ENCODE peak calls at places on chromosomes 11 and 22, in eight cellular contexts. M is adrenal gland; B is mammary epithelial cell; I is Peyer's patch; Q is fibroblast of mammary gland; X is CD4-positive, CD25-positive, alpha-beta regulatory T cell; U is dorsolateral prefrontal cortex; W is GM06990. A is an unnamed sample.

GRCh38 chr22:43038325-43038724 is 23.4 kb upstream of the PACSIN2 start:
- DNase-seq in M (no peak), B (no peak), I (no peak), Q (peak; percentile 61), X (no peak), U (peak; percentile 37), W (no peak), A (no peak)

GRCh38 chr11:33732176-33732575 is 4.0 kb downstream of the CD59 start:
- DNase-seq in M (no peak), B (no peak), I (no peak), Q (no peak), X (no peak), U (no peak), W (no peak), A (no peak)

GRCh38 chr11:122721964-122722266 is 66.4 kb downstream of the UBASH3B start:
- DNase-seq in M (no peak), B (peak; percentile 83), I (no peak), Q (peak; percentile 93), X (no peak), U (no peak), W (no peak), A (peak; percentile 32)

GRCh38 chr11:77073328-77074001 is 6.7 kb downstream of the CAPN5 start:
- DNase-seq in M (peak; percentile 96), B (peak; percentile 66), I (peak; percentile 94), Q (peak; percentile 96), X (no peak), U (peak; percentile 64), W (no peak), A (no peak)

GRCh38 chr11:41789376-41789775 is 329.9 kb upstream of the LRRC4C start:
- DNase-seq in M (no peak), B (peak; percentile 32), I (no peak), Q (no peak), X (no peak), U (no peak), W (no peak), A (no peak)

GRCh38 chr11:33742249-33742851 is 6.1 kb upstream of the CD59 start:
- DNase-seq in M (no peak), B (no peak), I (no peak), Q (peak; percentile 55), X (no peak), U (no peak), W (no peak), A (no peak)

GRCh38 chr22:29635734-29636357 is 32.4 kb downstream of the NF2 start:
- DNase-seq in M (peak; percentile 13), B (peak; percentile 39), I (no peak), Q (peak; percentile 71), X (no peak), U (no peak), W (no peak), A (no peak)

GRCh38 chr11:65148657-65149056 is 14.3 kb upstream of the SYVN1 start:
- DNase-seq in M (no peak), B (no peak), I (no peak), Q (no peak), X (no peak), U (no peak), W (no peak), A (no peak)

GRCh38 chr11:11915625-11916024 is 73.9 kb downstream of the USP47 start:
- DNase-seq in M (no peak), B (no peak), I (no peak), Q (no peak), X (no peak), U (no peak), W (no peak), A (no peak)

GRCh38 chr11:95762513-95762912 is 27.1 kb downstream of the FAM76B start:
- DNase-seq in M (no peak), B (no peak), I (no peak), Q (no peak), X (no peak), U (no peak), W (no peak), A (no peak)

GRCh38 chr11:112381578-112381977 is 120.9 kb upstream of the PLET1 start:
- DNase-seq in M (no peak), B (no peak), I (no peak), Q (no peak), X (no peak), U (no peak), W (no peak), A (no peak)

GRCh38 chr11:96097844-96098421 is 174.0 kb upstream of the MTMR2 start:
- DNase-seq in M (no peak), B (peak; percentile 48), I (peak; percentile 65), Q (peak; percentile 36), X (no peak), U (no peak), W (no peak), A (no peak)

GRCh38 chr11:8962827-8963226 is 1.4 kb downstream of the TMEM9B start:
- DNase-seq in M (no peak), B (no peak), I (no peak), Q (no peak), X (no peak), U (no peak), W (no peak), A (no peak)
- H3K4me3 ChIP-seq in M (no peak overlapping the region), B (no peak overlapping the region), I (no peak overlapping the region), Q (no peak overlapping the region), X (peak overlapping the region; percentile 78), U (peak overlapping the region; percentile 78), W (peak overlapping the region; percentile 92), A (peak overlapping the region; percentile 96)

GRCh38 chr11:44958165-44958564 is 7.5 kb upstream of the TP53I11 start:
- DNase-seq in M (no peak), B (no peak), I (peak; percentile 83), Q (no peak), X (no peak), U (no peak), W (no peak), A (no peak)

GRCh38 chr11:44954051-44954906 is 3.6 kb upstream of the TP53I11 start:
- DNase-seq in M (no peak), B (no peak), I (no peak), Q (no peak), X (no peak), U (no peak), W (no peak), A (no peak)

GRCh38 chr11:44959064-44959463 is 8.4 kb upstream of the TP53I11 start:
- DNase-seq in M (no peak), B (no peak), I (no peak), Q (no peak), X (no peak), U (no peak), W (no peak), A (no peak)

GRCh38 chr11:44955019-44955738 is 4.5 kb upstream of the TP53I11 start:
- DNase-seq in M (peak; percentile 76), B (no peak), I (peak; percentile 82), Q (peak; percentile 85), X (no peak), U (no peak), W (no peak), A (no peak)

GRCh38 chr11:44957051-44957515 is 6.4 kb upstream of the TP53I11 start:
- DNase-seq in M (no peak), B (no peak), I (no peak), Q (no peak), X (no peak), U (no peak), W (no peak), A (no peak)
- H3K4me3 ChIP-seq in M (no peak overlapping the region), B (no peak overlapping the region), I (no peak overlapping the region), Q (no peak overlapping the region), X (no peak overlapping the region), U (peak overlapping the region; percentile 20), W (no peak overlapping the region), A (no peak overlapping the region)

DNA sequence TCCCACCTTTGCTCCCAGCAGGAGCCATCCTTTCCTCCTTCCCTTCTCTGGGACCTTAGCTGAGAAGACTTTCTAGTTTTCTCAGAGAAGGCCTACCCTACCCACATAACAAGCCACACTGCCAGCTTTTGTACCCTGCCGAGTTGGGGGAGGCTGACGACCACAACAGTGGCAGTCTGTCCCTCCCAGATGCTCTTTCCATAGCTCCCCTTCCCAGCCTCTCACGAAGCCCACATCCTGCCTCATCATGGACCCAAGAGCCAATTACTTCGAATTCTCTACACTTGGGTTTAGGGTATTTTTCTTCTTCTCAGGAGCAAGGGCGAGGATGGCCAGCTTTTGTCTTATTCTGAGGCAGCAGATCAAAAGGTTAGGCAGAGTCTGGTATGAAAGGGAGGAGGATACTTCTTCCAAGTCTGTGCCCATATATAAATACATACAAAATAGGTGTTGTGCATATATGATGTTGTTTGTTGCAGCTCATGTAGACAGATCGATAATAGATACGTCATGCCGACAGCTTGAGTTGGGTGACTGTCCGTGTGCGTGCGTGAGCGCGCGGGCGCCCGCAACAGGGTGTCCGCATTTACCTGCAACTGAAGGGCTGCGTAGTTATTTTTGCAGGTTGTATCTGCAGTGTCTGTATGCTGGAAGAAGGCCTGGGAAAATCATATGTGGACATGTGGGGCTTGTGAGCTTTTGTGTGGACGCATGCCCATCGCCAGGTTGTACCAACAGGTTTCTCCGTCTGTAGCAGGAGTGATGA is 846 bp upstream of the NRGN start:
- DNase-seq in M (no peak), B (no peak), I (no peak), Q (no peak), X (no peak), U (no peak), W (no peak), A (no peak)
- H3K4me3 ChIP-seq in M (no peak overlapping the region), B (no peak overlapping the region), I (peak overlapping the region; percentile 66), Q (peak overlapping the region; percentile 42), X (peak overlapping the region; percentile 32), U (peak overlapping the region; percentile 72), W (no peak overlapping the region), A (peak overlapping the region; percentile 63)

DNA sequence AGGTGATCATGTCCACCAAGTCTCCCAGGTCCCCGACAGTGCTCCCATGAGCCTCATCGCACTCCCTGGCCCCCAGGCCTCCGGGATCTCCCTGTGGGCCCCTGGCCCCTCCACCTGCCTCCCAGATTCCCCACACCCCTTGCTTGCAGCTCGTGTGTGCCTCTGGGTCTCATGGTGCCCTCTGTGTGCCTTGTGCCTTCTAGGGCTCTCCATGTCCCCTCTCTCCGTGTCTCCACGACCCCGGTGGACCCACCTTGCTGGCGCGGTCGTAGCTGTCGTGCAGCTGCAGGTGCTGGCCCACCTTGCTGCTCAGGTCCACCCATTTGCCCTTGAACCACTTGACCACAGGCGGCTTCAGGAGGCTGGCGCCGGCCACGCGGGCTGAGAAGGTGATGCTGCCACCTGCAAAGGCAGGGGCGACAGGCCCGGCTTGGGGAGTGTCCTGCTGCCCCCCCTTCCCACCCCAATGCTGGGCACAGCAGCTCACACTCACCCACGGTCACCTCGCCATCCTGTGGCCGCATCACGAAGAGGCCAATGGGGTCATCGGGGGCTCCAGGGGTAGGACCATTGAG is 2.9 kb downstream of the MYBPC3 start:
- DNase-seq in M (no peak), B (no peak), I (no peak), Q (no peak), X (no peak), U (no peak), W (no peak), A (no peak)
- H3K4me3 ChIP-seq in M (no peak overlapping the region), B (no peak overlapping the region), I (no peak overlapping the region), Q (no peak overlapping the region), X (no peak overlapping the region), U (no peak overlapping the region), W (no peak overlapping the region), A (no peak overlapping the region)

DNA sequence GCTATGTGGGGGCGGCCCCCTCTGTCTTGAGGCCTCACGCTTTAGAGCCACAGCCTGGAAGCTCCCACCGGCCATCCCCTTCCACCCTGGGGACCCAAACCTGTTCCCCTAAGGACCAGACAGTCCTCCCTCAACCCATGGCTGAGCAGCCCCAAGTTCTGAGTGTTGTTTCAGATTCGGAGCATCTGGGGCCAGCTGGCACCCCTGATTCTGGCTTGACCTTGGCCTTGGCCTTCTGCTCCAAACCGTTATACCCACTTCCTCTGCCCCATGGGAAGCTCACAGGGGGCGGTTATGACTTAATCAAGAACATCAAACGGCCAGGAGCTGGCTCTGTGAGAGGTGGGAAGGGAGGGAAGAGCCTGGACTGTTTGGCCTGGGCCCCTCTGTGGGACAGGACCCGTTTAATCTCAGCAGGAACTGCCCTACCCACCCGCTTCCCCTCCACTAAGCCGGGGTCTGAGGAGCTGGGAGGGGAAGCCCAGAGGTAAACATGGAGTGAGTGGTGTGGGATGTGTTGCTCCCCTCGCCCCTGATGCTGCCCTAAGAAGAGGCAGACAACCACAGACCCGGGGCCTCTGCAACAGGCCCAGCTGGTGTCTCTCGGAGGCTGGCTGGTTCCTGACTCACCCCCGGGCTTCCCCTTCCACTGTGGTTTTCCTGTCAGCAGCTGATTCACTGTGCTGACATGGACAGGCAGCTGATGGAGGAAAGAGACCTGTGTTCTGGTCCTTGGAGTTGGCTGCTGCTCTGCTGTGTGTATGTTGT is 3.4 kb downstream of the CD82 start:
- DNase-seq in M (peak; percentile 87), B (peak; percentile 94), I (peak; percentile 91), Q (peak; percentile 93), X (peak; percentile 78), U (peak; percentile 48), W (peak; percentile 76), A (peak; percentile 46)
- H3K4me3 ChIP-seq in M (no peak overlapping the region), B (no peak overlapping the region), I (peak overlapping the region; percentile 28), Q (no peak overlapping the region), X (peak overlapping the region; percentile 53), U (no peak overlapping the region), W (peak overlapping the region; percentile 93), A (peak overlapping the region; percentile 80)